ENCODE peak calls at places on chromosomes 12 and 14, in nine cellular contexts. F is spleen; L is activated T-helper 1 cell treated with Interleukin-2 at 50 U/mL for 16 hours; C is activated CD4-positive, alpha-beta T cell treated with anti-CD3 and anti-CD28 coated beads, Interleukin-2, amount 50 U/mL, for 1 hour; X is M059J; Z is NCI-H446 treated with DMSO at 0.1 percent for 48 hours; R is hepatic stellate cell; V is stimulated activated CD4-positive, alpha-beta T cell treated with anti-CD3 and anti-CD28 coated beads, Interleukin-15, amount 100 ng/mL, for 48 hours; U is CD8-positive, alpha-beta memory T cell. M is an unnamed sample.

GRCh38 chr12:51033457-51034089 is 7.4 kb upstream of the SLC11A2 start:
- DNase-seq in F (no peak), L (no peak), C (no peak), X (no peak), Z (no peak), R (no peak), V (no peak), U (no peak), M (no peak)

GRCh38 chr14:64074961-64075619 is 219.1 kb downstream of the ESR2 start:
- DNase-seq in F (no peak), L (no peak), C (no peak), X (peak; percentile 83), Z (no peak), R (peak; percentile 35), V (no peak), U (no peak), M (no peak)

GRCh38 chr12:110245278-110245868 is 35.7 kb upstream of the ATP2A2 start:
- DNase-seq in F (peak; percentile 79), L (peak; percentile 19), C (peak; percentile 55), X (no peak), Z (no peak), R (no peak), V (peak; percentile 10), U (peak; percentile 10), M (no peak)

GRCh38 chr12:55446334-55446733 is 2.5 kb downstream of the OR6C2 start:
- DNase-seq in F (no peak), L (no peak), C (no peak), X (no peak), Z (no peak), R (no peak), V (no peak), U (no peak), M (no peak)

GRCh38 chr12:7155471-7156034 is 25.4 kb downstream of the CLSTN3 start:
- DNase-seq in F (peak; percentile 53), L (no peak), C (no peak), X (no peak), Z (no peak), R (no peak), V (no peak), U (no peak), M (no peak)

GRCh38 chr14:61337893-61338292 is 16.5 kb downstream of the PRKCH start:
- DNase-seq in F (no peak), L (peak; percentile 63), C (peak; percentile 75), X (no peak), Z (no peak), R (no peak), V (no peak), U (peak; percentile 88), M (no peak)

GRCh38 chr12:118103601-118104382 is at the start of gene VSIG10:
- DNase-seq in F (peak; percentile 86), L (no peak), C (peak; percentile 11), X (peak; percentile 82), Z (peak; percentile 8), R (peak; percentile 81), V (no peak), U (no peak), M (peak; percentile 57)

GRCh38 chr12:82964446-82964845 is 277.7 kb downstream of the TMTC2 start:
- DNase-seq in F (no peak), L (no peak), C (no peak), X (no peak), Z (no peak), R (no peak), V (no peak), U (no peak), M (no peak)

GRCh38 chr12:72273851-72274284 is 1.7 kb downstream of the TRHDE start:
- DNase-seq in F (peak; percentile 47), L (no peak), C (no peak), X (no peak), Z (no peak), R (peak; percentile 41), V (no peak), U (no peak), M (no peak)

GRCh38 chr12:68854554-68854953 is 46.6 kb downstream of the MDM2 start:
- DNase-seq in F (no peak), L (no peak), C (no peak), X (no peak), Z (no peak), R (no peak), V (no peak), U (no peak), M (no peak)

GRCh38 chr12:3313066-3313465 is 177.9 kb upstream of the PRMT8 start:
- DNase-seq in F (no peak), L (no peak), C (no peak), X (peak; percentile 78), Z (no peak), R (no peak), V (no peak), U (no peak), M (no peak)

GRCh38 chr12:132163911-132164288 is 19.6 kb downstream of the NOC4L start:
- DNase-seq in F (peak; percentile 66), L (no peak), C (no peak), X (no peak), Z (no peak), R (no peak), V (no peak), U (no peak), M (no peak)

GRCh38 chr12:12583510-12583909 is 20.8 kb upstream of the DUSP16 start:
- DNase-seq in F (no peak), L (no peak), C (no peak), X (no peak), Z (no peak), R (no peak), V (no peak), U (no peak), M (no peak)

GRCh38 chr14:103650213-103650612 is 21.2 kb downstream of the KLC1 start:
- DNase-seq in F (no peak), L (no peak), C (no peak), X (no peak), Z (no peak), R (no peak), V (no peak), U (no peak), M (no peak)

GRCh38 chr12:77940566-77940965 is 109.9 kb downstream of the NAV3 start:
- DNase-seq in F (no peak), L (no peak), C (no peak), X (peak; percentile 56), Z (peak; percentile 53), R (no peak), V (no peak), U (no peak), M (no peak)

GRCh38 chr12:25797335-25797863 is 161.1 kb upstream of the RASSF8 start:
- DNase-seq in F (no peak), L (no peak), C (no peak), X (no peak), Z (no peak), R (no peak), V (no peak), U (no peak), M (no peak)

GRCh38 chr12:49020441-49020840 is 1.9 kb upstream of the PRKAG1 start:
- DNase-seq in F (no peak), L (no peak), C (no peak), X (no peak), Z (no peak), R (no peak), V (no peak), U (no peak), M (peak; percentile 17)

GRCh38 chr14:34180428-34180827 is 229.6 kb upstream of the EGLN3 start:
- DNase-seq in F (no peak), L (no peak), C (no peak), X (no peak), Z (no peak), R (no peak), V (no peak), U (no peak), M (no peak)

GRCh38 chr12:19234171-19234704 is 104.7 kb downstream of the PLEKHA5 start:
- DNase-seq in F (no peak), L (no peak), C (no peak), X (peak; percentile 77), Z (no peak), R (no peak), V (no peak), U (no peak), M (no peak)

GRCh38 chr12:89364058-89364457 is 11.8 kb upstream of the DUSP6 start:
- DNase-seq in F (no peak), L (no peak), C (no peak), X (no peak), Z (no peak), R (no peak), V (no peak), U (no peak), M (no peak)

GRCh38 chr12:3284411-3284810 is 206.6 kb upstream of the PRMT8 start:
- DNase-seq in F (no peak), L (no peak), C (no peak), X (no peak), Z (no peak), R (no peak), V (no peak), U (no peak), M (no peak)

GRCh38 chr12:7339675-7340074 is 35.8 kb downstream of the ACSM4 start:
- DNase-seq in F (no peak), L (no peak), C (no peak), X (peak; percentile 58), Z (no peak), R (no peak), V (no peak), U (no peak), M (no peak)

GRCh38 chr12:107570721-107571120 is 114.9 kb upstream of the PWP1 start:
- DNase-seq in F (no peak), L (no peak), C (no peak), X (peak; percentile 15), Z (no peak), R (no peak), V (no peak), U (no peak), M (no peak)

GRCh38 chr12:74586251-74586650 is 48.6 kb downstream of the ATXN7L3B start:
- DNase-seq in F (no peak), L (no peak), C (no peak), X (no peak), Z (no peak), R (no peak), V (no peak), U (no peak), M (no peak)

GRCh38 chr12:108495054-108495453 is 20.0 kb upstream of the FICD start:
- DNase-seq in F (no peak), L (no peak), C (no peak), X (peak; percentile 43), Z (peak; percentile 4), R (no peak), V (no peak), U (no peak), M (no peak)

GRCh38 chr12:6314776-6315175 is 4.3 kb downstream of the PLEKHG6 start:
- DNase-seq in F (no peak), L (no peak), C (no peak), X (no peak), Z (no peak), R (no peak), V (no peak), U (no peak), M (no peak)

GRCh38 chr14:21719841-21720240 is 46.2 kb upstream of the OR4E1 start:
- DNase-seq in F (no peak), L (no peak), C (no peak), X (no peak), Z (no peak), R (no peak), V (no peak), U (no peak), M (no peak)

GRCh38 chr12:105820407-105821140 is 318.2 kb downstream of the NUAK1 start:
- DNase-seq in F (no peak), L (no peak), C (no peak), X (peak; percentile 30), Z (no peak), R (peak; percentile 14), V (no peak), U (no peak), M (no peak)

GRCh38 chr14:28751467-28752058 is 15.0 kb upstream of the FOXG1 start:
- DNase-seq in F (no peak), L (no peak), C (no peak), X (peak; percentile 82), Z (no peak), R (peak; percentile 50), V (no peak), U (no peak), M (no peak)

GRCh38 chr12:50916292-50916691 is 36.1 kb upstream of the HIGD1C start:
- DNase-seq in F (no peak), L (no peak), C (no peak), X (no peak), Z (no peak), R (no peak), V (no peak), U (no peak), M (no peak)

GRCh38 chr12:12721251-12721689 is 4.1 kb downstream of the CDKN1B start:
- DNase-seq in F (no peak), L (no peak), C (peak; percentile 40), X (peak; percentile 42), Z (no peak), R (no peak), V (no peak), U (no peak), M (no peak)